ENCODE peak calls at places on chromosomes 4 and X, in ten cellular contexts. F is tibial nerve; W is A549; N is BE2C; U is AG10803; J is CD8-positive, alpha-beta T cell; D is brain microvascular endothelial cell; O is heart right ventricle; I is endothelial cell of umbilical vein; Z is AG09309. Q is an unnamed sample.

GRCh38 chr4:56684320-56684719 is 3.2 kb upstream of the HOPX start:
- DNase-seq in J (no peak), O (no peak), D (peak; percentile 16), N (no peak), F (no peak), W (no peak), Z (no peak), U (peak; percentile 36), I (peak; percentile 68), Q (no peak)

GRCh38 chrX:154544885-154545284 is 1.8 kb downstream of the G6PD start:
- DNase-seq in F (no peak), N (no peak), O (no peak), D (no peak), J (no peak), I (no peak), Z (no peak), W (no peak), U (no peak), Q (no peak)

GRCh38 chr4:101135371-101136010 is 211.8 kb downstream of the PPP3CA start:
- DNase-seq in W (no peak), J (no peak), F (no peak), U (no peak), O (no peak), D (no peak), N (no peak), I (no peak), Z (no peak), Q (no peak)

GRCh38 chr4:26020083-26020668 is 106.2 kb downstream of the SMIM20 start:
- DNase-seq in I (no peak), W (no peak), Z (no peak), J (no peak), O (no peak), N (no peak), U (peak; percentile 70), D (peak; percentile 79), F (no peak), Q (no peak)

GRCh38 chrX:119376312-119376711 is 22.8 kb upstream of the SLC25A43 start:
- DNase-seq in F (no peak), Z (no peak), W (no peak), O (no peak), D (no peak), U (no peak), J (no peak), N (no peak), I (no peak), Q (no peak)

GRCh38 chr4:184250795-184251679 is 33.4 kb upstream of the ENPP6 start:
- DNase-seq in D (peak; percentile 20), Z (peak; percentile 11), O (no peak), I (peak; percentile 49), U (peak; percentile 51), W (peak; percentile 22), J (no peak), F (no peak), N (peak; percentile 37), Q (peak; percentile 22)

GRCh38 chr4:52780206-52780605 is 29.0 kb upstream of the ERVMER34-1 start:
- DNase-seq in U (peak; percentile 71), Z (peak; percentile 48), W (no peak), N (no peak), O (no peak), J (no peak), F (no peak), D (no peak), I (no peak), Q (peak; percentile 22)

GRCh38 chrX:101417981-101418841 is 10.2 kb downstream of the HNRNPH2 start:
- DNase-seq in F (peak; percentile 36), Z (no peak), W (no peak), N (peak; percentile 64), U (peak; percentile 49), D (no peak), J (peak; percentile 9), I (peak; percentile 56), O (peak; percentile 79), Q (no peak)

GRCh38 chr4:185201983-185202962 is 1.5 kb downstream of the CFAP97 start:
- DNase-seq in J (peak; percentile 23), Z (no peak), O (no peak), I (peak; percentile 44), U (peak; percentile 38), D (no peak), N (peak; percentile 43), F (no peak), W (no peak), Q (no peak)

GRCh38 chr4:52783069-52783468 is 31.8 kb upstream of the ERVMER34-1 start:
- DNase-seq in O (no peak), I (no peak), U (no peak), J (no peak), W (no peak), Z (no peak), N (no peak), F (no peak), D (no peak), Q (no peak)

GRCh38 chrX:138885886-138886285 is 174.4 kb upstream of the FGF13 start:
- DNase-seq in N (no peak), U (peak; percentile 37), O (no peak), J (no peak), Z (no peak), F (no peak), D (no peak), I (no peak), W (no peak), Q (peak; percentile 20)

GRCh38 chrX:84909151-84909550 is 94.5 kb upstream of the APOOL start:
- DNase-seq in U (no peak), J (no peak), O (no peak), W (no peak), F (no peak), N (no peak), I (no peak), Z (no peak), D (no peak), Q (no peak)

GRCh38 chrX:7158468-7158990 is 10.6 kb upstream of the PUDP start:
- DNase-seq in Z (no peak), N (no peak), F (no peak), D (no peak), I (no peak), U (no peak), W (no peak), O (no peak), J (no peak), Q (peak; percentile 42)

DNA sequence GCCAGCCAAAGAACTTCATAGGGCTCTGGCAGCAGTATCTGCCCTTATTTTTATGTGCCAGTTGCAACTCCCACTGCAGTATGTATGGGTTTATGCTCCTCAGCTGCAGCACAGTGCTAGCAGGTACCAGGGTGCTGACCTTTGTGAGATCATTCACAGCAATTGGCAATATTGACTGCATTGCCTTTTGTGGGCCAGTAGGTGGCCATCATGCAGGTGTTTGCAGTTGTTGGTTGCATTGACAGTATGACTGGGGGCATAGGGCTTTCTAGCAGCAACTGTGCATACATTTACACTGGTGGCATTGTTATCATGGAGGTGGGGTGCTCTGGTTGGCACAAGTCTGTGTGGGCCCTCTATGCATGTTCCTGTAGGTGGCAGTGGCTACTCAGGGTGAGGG is 42.5 kb downstream of the FAAH2 start:
- DNase-seq in O (no peak), J (no peak), D (no peak), U (no peak), I (peak; percentile 13), Z (no peak), F (no peak), W (peak; percentile 3), N (no peak), Q (no peak)
- TF ChIP-seq CTCF in O (no peak), J (no peak), D (peak; percentile 7), U (no peak), I (peak; percentile 27), Z (no peak), F (no peak), W (no peak), N (peak; percentile 12), Q (no peak)

GRCh38 chrX:115719171-115719570 is 158.2 kb downstream of the PLS3 start:
- DNase-seq in Z (no peak), U (no peak), F (no peak), O (no peak), N (no peak), D (no peak), J (no peak), W (no peak), I (no peak), Q (no peak)
- H3K4me3 ChIP-seq in Z (no peak overlapping the region), U (no peak overlapping the region), F (no peak overlapping the region), O (no peak overlapping the region), N (no peak overlapping the region), D (no peak overlapping the region), J (no peak overlapping the region), W (no peak overlapping the region), I (no peak overlapping the region), Q (no peak overlapping the region)

GRCh38 chr4:6987566-6987920 is 55.6 kb upstream of the TADA2B start:
- DNase-seq in I (no peak), U (peak; percentile 39), D (no peak), F (no peak), O (no peak), J (no peak), Z (no peak), W (no peak), N (no peak), Q (no peak)

GRCh38 chr4:6988016-6988715 is 55.0 kb upstream of the TADA2B start:
- DNase-seq in U (peak; percentile 10), W (no peak), N (no peak), J (no peak), O (no peak), F (no peak), Z (no peak), D (no peak), I (no peak), Q (no peak)

GRCh38 chr4:6986067-6986780 is 56.9 kb upstream of the TADA2B start:
- DNase-seq in O (peak; percentile 47), W (no peak), D (peak; percentile 84), J (peak; percentile 6), I (peak; percentile 73), U (peak; percentile 77), N (peak; percentile 69), Z (no peak), F (peak; percentile 66), Q (peak; percentile 81)

GRCh38 chr4:6984611-6985115 is 58.5 kb upstream of the TADA2B start:
- DNase-seq in I (no peak), J (no peak), N (no peak), U (no peak), F (no peak), W (no peak), D (no peak), O (no peak), Z (no peak), Q (no peak)

GRCh38 chr4:6986781-6987565 is 56.2 kb upstream of the TADA2B start:
- DNase-seq in I (peak; percentile 92), D (peak; percentile 84), O (peak; percentile 97), W (peak; percentile 70), F (peak; percentile 93), N (peak; percentile 97), U (peak; percentile 91), J (peak; percentile 88), Z (peak; percentile 58), Q (peak; percentile 74)
- TF ChIP-seq CTCF in I (no peak), D (peak; percentile 3), O (no peak), W (no peak), F (no peak), N (no peak), U (no peak), J (no peak), Z (no peak), Q (no peak)

DNA sequence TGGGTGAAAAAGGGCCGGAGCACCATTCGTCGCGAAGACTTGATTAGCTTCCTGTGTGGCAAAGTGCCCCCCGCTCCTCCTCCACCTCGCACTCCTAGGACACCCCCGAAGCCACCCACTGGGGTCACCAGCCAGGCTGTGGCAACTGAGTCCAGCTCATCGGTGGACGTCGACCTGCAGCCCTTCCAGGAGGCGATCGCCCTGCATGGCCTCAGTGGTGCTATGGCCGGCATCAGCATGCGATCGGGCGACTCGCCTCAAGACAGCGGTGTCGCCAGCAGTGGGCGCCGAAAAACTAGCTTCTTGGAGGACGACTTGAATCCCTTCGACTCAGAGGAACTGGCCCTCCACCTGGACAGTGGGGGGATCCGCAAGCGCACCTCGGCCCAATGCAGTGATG is 126.8 kb upstream of the CXorf66 start:
- DNase-seq in U (no peak), I (no peak), Z (no peak), F (no peak), D (no peak), O (no peak), N (no peak), W (no peak), J (no peak), Q (no peak)
- H3K4me3 ChIP-seq in U (no peak overlapping the region), I (no peak overlapping the region), Z (no peak overlapping the region), F (no peak overlapping the region), D (no peak overlapping the region), O (no peak overlapping the region), N (no peak overlapping the region), W (no peak overlapping the region), J (no peak overlapping the region), Q (peak overlapping the region; percentile 37)